ENCODE peak calls at places on chromosomes 1 and 21, in five cellular contexts. O is skeletal muscle cell, E is T-helper 1 cell, U is GM04504, H is DMS79 treated with DMSO at 0.1 percent for 48 hours. Q is an unnamed sample.

GRCh38 chr1:55233149-55233777 is 18.1 kb upstream of the USP24 start:
- DNase-seq in O (no peak), H (no peak), E (no peak), U (no peak), Q (peak; percentile 63)

GRCh38 chr1:3135073-3135745 is 66.2 kb downstream of the PRDM16 start:
- DNase-seq in U (no peak), H (peak; percentile 80), E (no peak), O (no peak), Q (no peak)

GRCh38 chr1:38502772-38503171 is 356.8 kb downstream of the RRAGC start:
- DNase-seq in U (no peak), E (no peak), H (no peak), O (no peak), Q (peak; percentile 5)

GRCh38 chr21:33940846-33941245 is 25.2 kb upstream of the ATP5PO start:
- DNase-seq in O (no peak), H (no peak), U (no peak), E (no peak), Q (peak; percentile 42)

GRCh38 chr1:236489710-236490377 is 33.9 kb upstream of the LGALS8 start:
- DNase-seq in U (peak; percentile 24), O (no peak), H (peak; percentile 25), E (no peak), Q (peak; percentile 47)

GRCh38 chr1:97170296-97170695 is 448.7 kb downstream of the PTBP2 start:
- DNase-seq in H (no peak), U (no peak), E (no peak), O (no peak), Q (no peak)

GRCh38 chr1:93471284-93471683 is 23.4 kb downstream of the FNBP1L start:
- DNase-seq in U (no peak), H (no peak), E (no peak), O (no peak), Q (no peak)

GRCh38 chr21:46115441-46116188 is 17.7 kb downstream of the COL6A2 start:
- DNase-seq in H (no peak), U (no peak), O (no peak), E (no peak), Q (no peak)

GRCh38 chr1:223845810-223846667 is at the start of gene TP53BP2:
- DNase-seq in O (peak; percentile 52), U (peak; percentile 79), H (peak; percentile 81), E (peak; percentile 85), Q (peak; percentile 83)

GRCh38 chr1:203239906-203240305 is 10.4 kb upstream of the CHIT1 start:
- DNase-seq in U (no peak), E (no peak), O (no peak), H (no peak), Q (no peak)

GRCh38 chr1:43372172-43372571 is 4.4 kb upstream of the ELOVL1 start:
- DNase-seq in U (no peak), H (no peak), O (no peak), E (no peak), Q (no peak)

GRCh38 chr1:53203466-53203865 is 6.8 kb downstream of the CPT2 start:
- DNase-seq in E (no peak), O (no peak), H (no peak), U (no peak), Q (no peak)

GRCh38 chr1:175287377-175287776 is 94.8 kb upstream of the KIAA0040 start:
- DNase-seq in E (peak; percentile 30), H (no peak), U (no peak), O (no peak), Q (no peak)

GRCh38 chr1:1123581-1124507 is 8.0 kb upstream of the C1orf159 start:
- DNase-seq in E (peak; percentile 32), H (no peak), O (no peak), U (no peak), Q (peak; percentile 42)

GRCh38 chr21:41953831-41954653 is at the start of gene C2CD2:
- DNase-seq in O (peak; percentile 34), H (no peak), E (no peak), U (peak; percentile 51), Q (peak; percentile 67)

GRCh38 chr21:46065215-46065992 is 32.5 kb upstream of the COL6A2 start:
- DNase-seq in E (no peak), H (no peak), U (peak; percentile 58), O (no peak), Q (peak; percentile 31)

GRCh38 chr1:234721476-234722266 is 111.7 kb upstream of the IRF2BP2 start:
- DNase-seq in E (no peak), U (peak; percentile 79), H (peak; percentile 61), O (peak; percentile 72), Q (peak; percentile 64)

GRCh38 chr1:222310830-222311229 is 237.1 kb downstream of the HHIPL2 start:
- DNase-seq in H (no peak), E (peak; percentile 3), U (no peak), O (no peak), Q (peak; percentile 91)

GRCh38 chr1:18575620-18576019 is 55.0 kb upstream of the PAX7 start:
- DNase-seq in O (no peak), E (peak; percentile 25), H (peak; percentile 72), U (no peak), Q (peak; percentile 14)

GRCh38 chr1:168079761-168080160 is 57.0 kb downstream of the GPR161 start:
- DNase-seq in H (no peak), O (no peak), E (no peak), U (peak; percentile 16), Q (peak; percentile 77)

GRCh38 chr1:245855846-245856730 is 651.0 kb downstream of the SMYD3 start:
- DNase-seq in U (no peak), O (no peak), E (no peak), H (no peak), Q (no peak)

GRCh38 chr1:178055093-178055492 is 38.8 kb upstream of the RASAL2 start:
- DNase-seq in U (no peak), H (no peak), O (no peak), E (no peak), Q (peak; percentile 86)

GRCh38 chr1:206508956-206509355 is 1.6 kb downstream of the RASSF5 start:
- DNase-seq in E (no peak), O (no peak), U (no peak), H (no peak), Q (peak; percentile 29)

GRCh38 chr1:93612510-93612909 is 69.1 kb downstream of the BCAR3 start:
- DNase-seq in E (no peak), O (no peak), U (no peak), H (no peak), Q (no peak)

GRCh38 chr1:202045699-202046098 is 35.3 kb downstream of the ELF3 start:
- DNase-seq in E (no peak), O (no peak), H (peak; percentile 73), U (no peak), Q (no peak)

GRCh38 chr1:18320051-18320450 is 160.7 kb upstream of the KLHDC7A start:
- DNase-seq in U (no peak), O (no peak), H (peak; percentile 70), E (no peak), Q (no peak)

GRCh38 chr1:101140041-101140718 is 96.6 kb upstream of the S1PR1 start:
- DNase-seq in O (no peak), U (no peak), H (no peak), E (no peak), Q (no peak)

GRCh38 chr1:15330028-15330427 is 79.7 kb upstream of the EFHD2 start:
- DNase-seq in O (no peak), H (no peak), E (no peak), U (no peak), Q (no peak)